ENCODE peak calls at places on chromosomes 3 and 15, in four cellular contexts. N is HFFc6; G is activated CD4-positive, alpha-beta T cell treated with anti-CD3 and anti-CD28 coated beads, Interleukin-2, amount 50 U/mL, for 48 hours; X is upper lobe of right lung. O is an unnamed sample.

GRCh38 chr3:196431193-196432136 is 762 bp downstream of the UBXN7 start:
- DNase-seq in X (peak; percentile 76), G (peak; percentile 28), N (peak; percentile 70), O (peak; percentile 47)

GRCh38 chr15:25931846-25932245 is 68.7 kb upstream of the ATP10A start:
- DNase-seq in G (no peak), N (no peak), X (no peak), O (no peak)

GRCh38 chr15:69659454-69660050 is 206.9 kb downstream of the RPLP1 start:
- DNase-seq in N (no peak), G (no peak), X (no peak), O (peak; percentile 12)

GRCh38 chr3:21942328-21942727 is 191.3 kb upstream of the ZNF385D start:
- DNase-seq in X (no peak), G (no peak), N (peak; percentile 85), O (no peak)

GRCh38 chr15:42832577-42832976 is 88.0 kb downstream of the TTBK2 start:
- DNase-seq in X (no peak), G (no peak), N (peak; percentile 74), O (peak; percentile 91)

GRCh38 chr3:29555590-29555989 is 274.7 kb downstream of the RBMS3 start:
- DNase-seq in X (no peak), G (no peak), N (peak; percentile 8), O (peak; percentile 11)

GRCh38 chr15:85618956-85619491 is 175.7 kb downstream of the KLHL25 start:
- DNase-seq in X (peak; percentile 70), G (peak; percentile 67), N (peak; percentile 88), O (peak; percentile 96)

GRCh38 chr3:79385211-79385610 is 382.6 kb downstream of the ROBO1 start:
- DNase-seq in X (no peak), N (no peak), G (no peak), O (no peak)

GRCh38 chr3:106814231-106814630 is 563.0 kb upstream of the CCDC54 start:
- DNase-seq in X (no peak), N (no peak), G (no peak), O (no peak)

GRCh38 chr3:73572371-73572770 is 52.4 kb downstream of the PDZRN3 start:
- DNase-seq in G (no peak), X (no peak), N (no peak), O (no peak)

GRCh38 chr3:117277816-117278215 is 568.2 kb downstream of the TUSC7 start:
- DNase-seq in N (no peak), G (no peak), X (no peak), O (no peak)

GRCh38 chr15:56124391-56124790 is 119.3 kb downstream of the RFX7 start:
- DNase-seq in N (no peak), G (no peak), X (no peak), O (no peak)

GRCh38 chr3:187188931-187189330 is 8.4 kb upstream of the RTP1 start:
- DNase-seq in G (no peak), N (no peak), X (no peak), O (no peak)

GRCh38 chr3:30081904-30082303 is 524.5 kb upstream of the TGFBR2 start:
- DNase-seq in N (no peak), G (no peak), X (no peak), O (no peak)

GRCh38 chr15:25801586-25802284 is 61.4 kb downstream of the ATP10A start:
- DNase-seq in X (peak; percentile 48), G (no peak), N (no peak), O (no peak)

GRCh38 chr15:66046751-66047150 is 177.5 kb downstream of the RAB11A start:
- DNase-seq in X (no peak), N (no peak), G (no peak), O (no peak)

GRCh38 chr3:74978684-74979083 is 364.2 kb upstream of the CNTN3 start:
- DNase-seq in X (no peak), N (no peak), G (no peak), O (no peak)

GRCh38 chr15:59528965-59529402 is 82.6 kb upstream of the GCNT3 start:
- DNase-seq in G (peak; percentile 67), N (peak; percentile 86), X (peak; percentile 78), O (peak; percentile 89)

GRCh38 chr15:75007216-75007615 is 11.9 kb downstream of the SCAMP5 start:
- DNase-seq in G (no peak), N (no peak), X (no peak), O (no peak)

GRCh38 chr15:68658151-68658550 is 79.4 kb downstream of the CORO2B start:
- DNase-seq in X (peak; percentile 48), G (no peak), N (no peak), O (no peak)

GRCh38 chr3:197711973-197712707 is 24.6 kb downstream of the RUBCN start:
- DNase-seq in G (peak; percentile 84), N (peak; percentile 95), X (peak; percentile 84), O (peak; percentile 98)

GRCh38 chr15:99481831-99482230 is 84.0 kb upstream of the MEF2A start:
- DNase-seq in X (no peak), G (no peak), N (no peak), O (no peak)

GRCh38 chr3:105608623-105609022 is 241.9 kb downstream of the ALCAM start:
- DNase-seq in N (no peak), X (no peak), G (no peak), O (no peak)

GRCh38 chr15:96560246-96560895 is 229.9 kb downstream of the NR2F2 start:
- DNase-seq in X (no peak), N (no peak), G (no peak), O (peak; percentile 96)

GRCh38 chr3:189355481-189356201 is 183.9 kb downstream of the TPRG1 start:
- DNase-seq in X (no peak), G (no peak), N (no peak), O (peak; percentile 84)

GRCh38 chr3:136044980-136045745 is 79.6 kb downstream of the PPP2R3A start:
- DNase-seq in N (no peak), G (no peak), X (no peak), O (no peak)

GRCh38 chr3:54906763-54907162 is 21.1 kb downstream of the LRTM1 start:
- DNase-seq in N (no peak), G (no peak), X (no peak), O (no peak)